ENCODE peak calls at places on chromosomes 2 and 18, in eight cellular contexts. M, A, U, L, J, B, T and H are unnamed samples. For H3K4me1, the result is how much of the 10 kb centered on the place peaks cover.

GRCh38 chr18:46324556-46324955 is 220.4 kb downstream of the HAUS1 start:
- DNase-seq in M (no peak), A (no peak), U (peak), L (peak), J (peak), B (no peak), T (peak), H (no peak)

GRCh38 chr2:187013058-187013457 is 164.1 kb upstream of the ZSWIM2 start:
- DNase-seq in M (no peak), A (no peak), U (no peak), L (no peak), J (no peak), B (no peak), T (no peak), H (no peak)

GRCh38 chr2:96143848-96144480 is 1.3 kb downstream of the DUSP2 start:
- DNase-seq in M (peak), A (peak), U (no peak), L (peak), J (no peak), B (no peak), T (peak), H (peak)

GRCh38 chr2:197033222-197033621 is 106.7 kb upstream of the PGAP1 start:
- DNase-seq in M (no peak), A (no peak), U (no peak), L (no peak), J (no peak), B (no peak), T (no peak), H (no peak)

GRCh38 chr2:118351796-118352195 is 263.5 kb downstream of the INSIG2 start:
- DNase-seq in M (no peak), A (no peak), U (no peak), L (no peak), J (no peak), B (no peak), T (no peak), H (no peak)

GRCh38 chr2:177161741-177162440 is 50.7 kb upstream of the HNRNPA3 start:
- DNase-seq in M (no peak), A (peak), U (peak), L (peak), J (peak), B (no peak), T (no peak), H (no peak)

GRCh38 chr2:3644891-3645605 is 13.0 kb upstream of the ALLC start:
- DNase-seq in M (no peak), A (no peak), U (no peak), L (no peak), J (no peak), B (no peak), T (no peak), H (no peak)

GRCh38 chr2:210188190-210188589 is 17.0 kb upstream of the KANSL1L start:
- DNase-seq in M (no peak), A (no peak), U (no peak), L (no peak), J (no peak), B (no peak), T (no peak), H (no peak)

GRCh38 chr2:97995026-97995733 is 568 bp downstream of the TMEM131 start:
- DNase-seq in M (peak), A (peak), U (peak), L (peak), J (peak), B (peak), T (no peak), H (peak)

GRCh38 chr2:127826047-127826446 is 15.1 kb upstream of the WDR33 start:
- DNase-seq in M (no peak), A (no peak), U (no peak), L (no peak), J (no peak), B (no peak), T (no peak), H (no peak)

GRCh38 chr2:171630812-171631626 is 56.2 kb upstream of the DYNC1I2 start:
- DNase-seq in M (no peak), A (no peak), U (peak), L (peak), J (peak), B (no peak), T (peak), H (no peak)

GRCh38 chr2:177147093-177147694 is 65.4 kb upstream of the HNRNPA3 start:
- DNase-seq in M (no peak), A (no peak), U (peak), L (peak), J (peak), B (no peak), T (no peak), H (no peak)

GRCh38 chr2:170972508-170973224 is 43.6 kb downstream of the GORASP2 start:
- DNase-seq in M (no peak), A (peak), U (no peak), L (no peak), J (peak), B (no peak), T (no peak), H (no peak)

GRCh38 chr2:97699765-97700444 is 13.5 kb upstream of the ZAP70 start:
- DNase-seq in M (no peak), A (peak), U (peak), L (peak), J (peak), B (no peak), T (peak), H (no peak)

GRCh38 chr2:149679286-149679685 is 91.7 kb upstream of the MMADHC start:
- DNase-seq in M (no peak), A (no peak), U (peak), L (peak), J (no peak), B (no peak), T (no peak), H (no peak)

GRCh38 chr2:28751956-28752607 is 452 bp downstream of the PPP1CB start:
- DNase-seq in M (no peak), A (peak), U (no peak), L (peak), J (peak), B (no peak), T (no peak), H (no peak)

GRCh38 chr2:235911633-235912032 is 256.6 kb downstream of the GBX2 start:
- DNase-seq in M (no peak), A (no peak), U (no peak), L (no peak), J (no peak), B (no peak), T (no peak), H (no peak)

GRCh38 chr18:71799016-71799673 is 745.0 kb downstream of the CBLN2 start:
- DNase-seq in M (no peak), A (no peak), U (no peak), L (no peak), J (no peak), B (no peak), T (no peak), H (no peak)

GRCh38 chr2:60354713-60355112 is 198.7 kb downstream of the BCL11A start:
- DNase-seq in M (no peak), A (no peak), U (no peak), L (no peak), J (no peak), B (no peak), T (no peak), H (no peak)

GRCh38 chr2:129248183-129248582 is 731.3 kb upstream of the RAB6C start:
- DNase-seq in M (no peak), A (no peak), U (no peak), L (no peak), J (peak), B (no peak), T (no peak), H (no peak)

GRCh38 chr2:132936791-132937190 is 266.8 kb upstream of the LYPD1 start:
- DNase-seq in M (no peak), A (no peak), U (no peak), L (no peak), J (no peak), B (no peak), T (no peak), H (no peak)

GRCh38 chr2:238487652-238488346 is 61.1 kb downstream of the ASB1 start:
- DNase-seq in M (no peak), A (no peak), U (no peak), L (no peak), J (no peak), B (no peak), T (no peak), H (no peak)

GRCh38 chr2:210442457-210442856 is 34.1 kb downstream of the LANCL1 start:
- DNase-seq in M (no peak), A (no peak), U (no peak), L (no peak), J (no peak), B (no peak), T (no peak), H (no peak)

GRCh38 chr2:197209742-197210408 is 100.7 kb downstream of the ANKRD44 start:
- DNase-seq in M (no peak), A (no peak), U (peak), L (no peak), J (no peak), B (no peak), T (no peak), H (no peak)

GRCh38 chr2:53486185-53486584 is 281.4 kb upstream of the CHAC2 start:
- DNase-seq in M (no peak), A (no peak), U (no peak), L (no peak), J (no peak), B (no peak), T (no peak), H (peak)

GRCh38 chr18:63126134-63127067 is 193.2 kb downstream of the BCL2 start:
- DNase-seq in M (no peak), A (no peak), U (no peak), L (no peak), J (no peak), B (no peak), T (no peak), H (no peak)

GRCh38 chr2:8229546-8229986 is 452.3 kb upstream of the ID2 start:
- DNase-seq in M (no peak), A (peak), U (peak), L (peak), J (peak), B (peak), T (peak), H (peak)

GRCh38 chr2:216549926-216550690 is 51.5 kb downstream of the RPL37A start:
- DNase-seq in M (no peak), A (peak), U (no peak), L (no peak), J (no peak), B (no peak), T (no peak), H (no peak)

GRCh38 chr2:144824611-144825010 is 304.7 kb upstream of the ZEB2 start:
- DNase-seq in M (no peak), A (no peak), U (no peak), L (no peak), J (no peak), B (no peak), T (no peak), H (no peak)

GRCh38 chr2:71545572-71546274 is 92.4 kb downstream of the DYSF start:
- DNase-seq in M (peak), A (peak), U (peak), L (peak), J (peak), B (no peak), T (peak), H (peak)

GRCh38 chr18:5895886-5896740 is 791 bp upstream of the TMEM200C start:
- DNase-seq in M (peak), A (peak), U (peak), L (no peak), J (no peak), B (no peak), T (no peak), H (peak)

GRCh38 chr18:74493689-74494088 is 2.5 kb upstream of the CNDP2 start:
- DNase-seq in M (no peak), A (peak), U (peak), L (peak), J (peak), B (no peak), T (peak), H (no peak)

GRCh38 chr18:5214583-5215351 is 17.7 kb upstream of the AKAIN1 start:
- DNase-seq in M (no peak), A (no peak), U (no peak), L (no peak), J (no peak), B (no peak), T (no peak), H (no peak)

GRCh38 chr2:203689424-203690109 is 16.9 kb upstream of the CD28 start:
- DNase-seq in M (no peak), A (no peak), U (no peak), L (no peak), J (no peak), B (no peak), T (no peak), H (no peak)
- H3K4me1 ChIP-seq in M (under half), A (under half), U (under half), L (under half), J (under half), B (under half), T (under half), H (under half)

GRCh38 chr2:240567872-240568677 is at the start of gene RNPEPL1:
- DNase-seq in M (peak), A (peak), U (peak), L (peak), J (peak), B (peak), T (no peak), H (peak)
- H3K4me1 ChIP-seq in M (under half), A (half or more), U (under half), L (under half), J (under half), B (under half), T (under half), H (under half)

GRCh38 chr18:79944746-79945117 is 6.7 kb downstream of the SLC66A2 start:
- DNase-seq in M (no peak), A (no peak), U (no peak), L (no peak), J (no peak), B (no peak), T (no peak), H (no peak)
- H3K4me1 ChIP-seq in M (under half), A (half or more), U (under half), L (under half), J (under half), B (under half), T (under half), H (under half)

GRCh38 chr2:41963661-41964525 is 83.9 kb upstream of the PKDCC start:
- DNase-seq in M (peak), A (peak), U (peak), L (peak), J (no peak), B (no peak), T (no peak), H (peak)
- H3K4me1 ChIP-seq in M (under half), A (under half), U (under half), L (half or more), J (half or more), B (under half), T (under half), H (under half)

GRCh38 chr2:106284255-106284654 is 90.2 kb upstream of the UXS1 start:
- DNase-seq in M (no peak), A (no peak), U (no peak), L (no peak), J (no peak), B (no peak), T (no peak), H (no peak)
- H3K4me1 ChIP-seq in M (under half), A (under half), U (under half), L (under half), J (under half), B (under half), T (under half), H (under half)

GRCh38 chr2:9285921-9286320 is 79.3 kb downstream of the ASAP2 start:
- DNase-seq in M (no peak), A (no peak), U (no peak), L (no peak), J (no peak), B (no peak), T (no peak), H (no peak)

GRCh38 chr2:9286553-9287399 is 80.2 kb downstream of the ASAP2 start:
- DNase-seq in M (no peak), A (no peak), U (no peak), L (no peak), J (no peak), B (no peak), T (peak), H (no peak)

GRCh38 chr2:9285385-9285784 is 78.8 kb downstream of the ASAP2 start:
- DNase-seq in M (no peak), A (no peak), U (no peak), L (no peak), J (no peak), B (no peak), T (no peak), H (no peak)

GRCh38 chr2:9282713-9283112 is 76.1 kb downstream of the ASAP2 start:
- DNase-seq in M (no peak), A (no peak), U (no peak), L (no peak), J (no peak), B (no peak), T (no peak), H (no peak)

DNA sequence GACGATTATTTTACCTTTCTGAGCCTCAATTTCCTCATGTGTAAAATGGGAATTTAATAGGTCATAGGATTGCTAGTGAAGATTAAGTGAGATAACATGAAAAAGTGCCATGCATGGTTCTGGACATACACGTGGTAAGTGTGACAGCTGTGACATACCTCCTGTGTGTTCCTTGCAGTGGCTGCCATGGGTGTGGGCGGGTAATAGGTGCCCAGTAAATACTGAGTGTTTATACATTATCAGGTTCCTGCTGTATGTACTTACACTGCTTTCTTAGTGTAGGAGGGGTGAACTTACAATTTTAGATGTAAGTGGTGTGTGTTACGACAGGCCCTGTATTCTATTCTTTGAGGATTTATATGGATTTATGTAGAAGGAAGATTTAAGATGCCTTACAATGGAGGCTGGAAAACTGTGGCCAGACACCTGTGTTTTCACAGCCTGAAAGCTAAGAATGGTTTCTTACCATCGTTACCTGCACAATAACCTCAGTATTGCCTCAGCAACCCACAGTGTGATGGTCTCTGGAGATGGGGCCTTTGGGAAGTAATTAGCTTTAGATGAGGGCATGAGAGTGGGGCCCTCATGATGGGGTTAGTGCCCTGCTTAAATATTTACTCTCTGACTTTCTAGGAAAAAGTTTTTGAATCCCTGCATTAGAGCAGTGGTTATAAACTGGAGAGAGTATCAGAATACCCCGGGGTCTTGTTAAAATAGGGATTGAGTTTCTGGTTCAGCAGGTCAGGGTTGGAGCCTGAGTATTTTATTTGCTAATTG is 78.1 kb downstream of the ASAP2 start:
- DNase-seq in M (no peak), A (no peak), U (no peak), L (no peak), J (no peak), B (no peak), T (no peak), H (no peak)
- H3K4me1 ChIP-seq in M (under half), A (under half), U (under half), L (half or more), J (under half), B (under half), T (under half), H (under half)

DNA sequence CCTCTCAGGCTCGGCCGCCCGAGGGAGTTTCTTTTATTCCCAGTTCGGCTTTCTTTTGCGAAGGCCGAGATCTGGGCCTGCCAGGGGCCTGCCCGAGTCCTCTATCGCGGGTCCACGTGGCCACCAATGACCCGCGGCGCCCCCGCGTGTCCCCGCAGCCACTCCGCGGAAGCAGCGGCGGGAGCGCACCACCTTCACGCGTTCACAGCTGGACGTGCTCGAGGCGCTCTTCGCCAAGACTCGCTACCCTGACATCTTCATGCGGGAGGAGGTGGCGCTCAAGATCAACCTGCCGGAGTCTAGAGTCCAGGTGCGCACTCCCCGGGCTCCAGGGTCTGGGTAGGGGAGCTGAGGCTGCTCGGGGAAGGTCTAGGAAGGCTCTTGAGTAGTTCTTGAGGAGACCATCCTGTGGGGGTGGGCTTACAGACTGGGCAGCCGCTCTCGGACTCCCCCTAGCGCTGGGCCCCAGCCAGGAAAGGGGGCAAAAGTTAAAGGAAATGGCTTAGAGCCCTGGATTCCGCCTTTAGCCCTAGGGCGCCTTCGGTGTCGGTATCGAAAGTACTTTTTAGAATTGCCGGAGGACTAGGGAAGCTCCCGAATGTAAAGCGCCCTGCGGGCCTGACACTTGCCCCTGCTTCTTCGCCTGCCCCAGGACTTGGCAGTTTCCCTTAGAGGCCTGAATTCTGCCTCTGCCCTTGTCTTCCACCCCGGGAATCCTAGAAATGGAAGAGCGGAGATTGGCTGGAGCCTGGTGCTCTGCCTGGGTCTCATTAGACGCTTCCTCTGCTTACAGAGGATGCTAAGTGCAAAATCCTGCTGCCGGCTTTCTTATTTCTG is 3.5 kb downstream of the OTX1 start:
- DNase-seq in M (peak), A (no peak), U (peak), L (no peak), J (no peak), B (no peak), T (no peak), H (no peak)
- H3K4me1 ChIP-seq in M (under half), A (half or more), U (under half), L (under half), J (under half), B (under half), T (under half), H (under half)

GRCh38 chr2:10331702-10332401 is 29.1 kb downstream of the HPCAL1 start:
- DNase-seq in M (no peak), A (no peak), U (peak), L (no peak), J (no peak), B (no peak), T (no peak), H (peak)
- H3K4me1 ChIP-seq in M (under half), A (half or more), U (under half), L (half or more), J (under half), B (under half), T (under half), H (under half)

DNA sequence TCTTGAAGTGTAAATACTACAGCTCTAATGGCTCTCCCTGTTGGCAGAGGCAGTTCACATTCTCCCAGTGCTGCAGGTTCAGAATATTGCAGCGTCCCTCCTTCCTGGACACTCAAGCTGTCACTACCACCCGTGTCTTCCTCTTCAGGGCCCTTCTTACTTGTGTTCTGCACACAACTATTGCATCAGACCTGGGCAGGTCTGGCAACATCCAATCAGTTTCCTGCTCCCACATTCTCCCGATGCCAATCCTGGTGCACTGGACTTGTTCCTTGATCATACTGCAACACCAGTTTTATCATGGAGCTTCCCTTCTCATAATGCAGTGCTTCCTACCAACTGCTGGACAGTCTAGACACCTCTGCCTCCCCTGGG is 161.5 kb downstream of the CAPN13 start:
- DNase-seq in M (no peak), A (no peak), U (no peak), L (no peak), J (no peak), B (no peak), T (no peak), H (no peak)
- H3K4me1 ChIP-seq in M (under half), A (under half), U (under half), L (under half), J (under half), B (under half), T (under half), H (under half)